ENCODE peak calls at places on chromosomes 12 and 14, in seven cellular contexts. Y, W, X, J, H, A and R are unnamed samples.

GRCh38 chr14:72678360-72678759 is 215.5 kb downstream of the DPF3 start:
- DNase-seq in W (no peak), J (peak; percentile 13), H (no peak), Y (no peak), A (no peak), X (no peak), R (no peak)

GRCh38 chr14:90256354-90257131 is at the start of gene PSMC1:
- DNase-seq in A (peak; percentile 96), X (peak; percentile 91), Y (peak; percentile 84), H (peak; percentile 96), J (peak; percentile 95), W (peak; percentile 93), R (peak; percentile 81)

GRCh38 chr14:70714055-70714550 is 72.4 kb downstream of the TTC9 start:
- DNase-seq in A (no peak), J (peak; percentile 73), H (peak; percentile 70), Y (peak; percentile 68), X (peak; percentile 47), W (no peak), R (no peak)

GRCh38 chr12:85057370-85057963 is 21.3 kb downstream of the LRRIQ1 start:
- DNase-seq in H (peak; percentile 68), J (peak; percentile 67), X (no peak), W (no peak), A (no peak), Y (peak; percentile 5), R (no peak)

GRCh38 chr12:114767906-114768697 is 84.1 kb upstream of the TBX3 start:
- DNase-seq in X (no peak), A (no peak), J (peak; percentile 33), W (no peak), Y (no peak), H (peak; percentile 59), R (no peak)

GRCh38 chr12:68932123-68932700 is 759 bp downstream of the CPM start:
- DNase-seq in X (no peak), Y (no peak), J (no peak), H (no peak), A (no peak), W (no peak), R (no peak)

GRCh38 chr12:5589055-5589454 is 157.1 kb downstream of the NTF3 start:
- DNase-seq in W (no peak), A (no peak), Y (no peak), X (no peak), H (no peak), J (no peak), R (no peak)

GRCh38 chr14:79278798-79279644 is 932.3 kb downstream of the DIO2 start:
- DNase-seq in W (peak; percentile 84), H (peak; percentile 73), J (peak; percentile 86), X (peak; percentile 84), A (no peak), Y (no peak), R (no peak)

GRCh38 chr14:100612879-100613455 is 25.8 kb upstream of the BEGAIN start:
- DNase-seq in W (no peak), A (no peak), J (no peak), X (no peak), Y (no peak), H (no peak), R (no peak)

GRCh38 chr12:50505386-50505827 is 622 bp downstream of the DIP2B start:
- DNase-seq in A (no peak), H (no peak), X (no peak), J (peak; percentile 16), Y (peak; percentile 37), W (peak; percentile 37), R (no peak)

GRCh38 chr12:3313655-3314305 is 177.2 kb upstream of the PRMT8 start:
- DNase-seq in A (no peak), W (no peak), Y (peak; percentile 25), H (peak; percentile 55), X (no peak), J (peak; percentile 19), R (no peak)

GRCh38 chr12:132445884-132446471 is 44.0 kb upstream of the FBRSL1 start:
- DNase-seq in W (peak; percentile 61), Y (peak; percentile 75), X (peak; percentile 64), A (no peak), H (peak; percentile 100), J (peak; percentile 85), R (peak; percentile 80)

GRCh38 chr12:54173066-54173726 is 15.6 kb downstream of the SMUG1 start:
- DNase-seq in Y (peak; percentile 24), W (no peak), X (peak; percentile 52), A (no peak), H (no peak), J (peak; percentile 18), R (no peak)

GRCh38 chr12:103855896-103856657 is 15.0 kb upstream of the NT5DC3 start:
- DNase-seq in X (no peak), A (no peak), W (no peak), H (no peak), Y (no peak), J (peak; percentile 38), R (no peak)

GRCh38 chr14:53458368-53458814 is 305.3 kb upstream of the DDHD1 start:
- DNase-seq in A (no peak), X (no peak), Y (no peak), W (no peak), J (peak; percentile 55), H (peak; percentile 72), R (no peak)

GRCh38 chr14:104403421-104404220 is 175.9 kb upstream of the C14orf180 start:
- DNase-seq in X (peak; percentile 20), A (peak; percentile 72), J (no peak), Y (no peak), H (no peak), W (no peak), R (no peak)

GRCh38 chr14:25049559-25050493 is at the start of gene STXBP6:
- DNase-seq in X (peak; percentile 77), J (peak; percentile 78), A (no peak), Y (no peak), H (peak; percentile 35), W (peak; percentile 52), R (no peak)

GRCh38 chr12:40980346-40981005 is 207.6 kb upstream of the PDZRN4 start:
- DNase-seq in W (no peak), X (no peak), Y (no peak), A (no peak), H (no peak), J (no peak), R (no peak)

GRCh38 chr14:102688290-102688689 is 89.0 kb upstream of the TRAF3 start:
- DNase-seq in J (no peak), Y (no peak), X (no peak), W (no peak), H (no peak), A (no peak), R (no peak)

GRCh38 chr14:75660630-75661498 is at the start of the genes ERG28 and TTLL5:
- DNase-seq in J (peak; percentile 99), W (peak; percentile 97), A (peak; percentile 99), X (peak; percentile 98), Y (peak; percentile 95), H (peak; percentile 99), R (peak; percentile 96)

GRCh38 chr14:75662966-75663365 is 1.9 kb downstream of the TTLL5 start:
- DNase-seq in J (no peak), X (no peak), Y (no peak), A (no peak), W (no peak), H (no peak), R (no peak)

GRCh38 chr14:75660238-75660629 is 442 bp downstream of the ERG28 start:
- DNase-seq in X (no peak), Y (no peak), W (no peak), J (no peak), H (no peak), A (no peak), R (no peak)

GRCh38 chr14:75658957-75659356 is 1.7 kb downstream of the ERG28 start:
- DNase-seq in J (no peak), Y (no peak), X (no peak), A (no peak), H (no peak), W (no peak), R (no peak)

DNA sequence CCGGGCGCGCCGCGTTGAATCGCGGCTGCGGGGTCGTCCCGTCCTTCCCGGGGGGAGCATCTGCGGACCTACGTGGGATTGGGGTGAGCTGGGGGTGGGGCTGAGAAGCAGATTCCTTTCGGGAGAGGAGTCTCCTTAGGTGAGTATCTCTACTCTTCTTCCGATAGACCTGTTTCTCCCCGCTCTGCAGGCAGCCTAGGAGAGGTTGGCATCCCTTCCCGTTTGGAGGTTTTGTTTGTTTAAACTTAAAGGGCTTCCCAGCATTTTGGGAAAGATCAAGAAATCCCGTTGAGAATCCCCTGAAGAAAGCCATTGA is 411 bp downstream of the TTLL5 start:
- DNase-seq in X (no peak), J (no peak), A (no peak), Y (no peak), H (no peak), W (no peak), R (no peak)
- H3K4me1 ChIP-seq in X (peaks cover 22% of the 10 kb centered on the region), J (peaks cover 16% of the 10 kb centered on the region), A (peaks cover 8% of the 10 kb centered on the region), Y (peaks cover 10% of the 10 kb centered on the region), H (peaks cover 14% of the 10 kb centered on the region), W (peaks cover 15% of the 10 kb centered on the region), R (peaks cover 8% of the 10 kb centered on the region)

DNA sequence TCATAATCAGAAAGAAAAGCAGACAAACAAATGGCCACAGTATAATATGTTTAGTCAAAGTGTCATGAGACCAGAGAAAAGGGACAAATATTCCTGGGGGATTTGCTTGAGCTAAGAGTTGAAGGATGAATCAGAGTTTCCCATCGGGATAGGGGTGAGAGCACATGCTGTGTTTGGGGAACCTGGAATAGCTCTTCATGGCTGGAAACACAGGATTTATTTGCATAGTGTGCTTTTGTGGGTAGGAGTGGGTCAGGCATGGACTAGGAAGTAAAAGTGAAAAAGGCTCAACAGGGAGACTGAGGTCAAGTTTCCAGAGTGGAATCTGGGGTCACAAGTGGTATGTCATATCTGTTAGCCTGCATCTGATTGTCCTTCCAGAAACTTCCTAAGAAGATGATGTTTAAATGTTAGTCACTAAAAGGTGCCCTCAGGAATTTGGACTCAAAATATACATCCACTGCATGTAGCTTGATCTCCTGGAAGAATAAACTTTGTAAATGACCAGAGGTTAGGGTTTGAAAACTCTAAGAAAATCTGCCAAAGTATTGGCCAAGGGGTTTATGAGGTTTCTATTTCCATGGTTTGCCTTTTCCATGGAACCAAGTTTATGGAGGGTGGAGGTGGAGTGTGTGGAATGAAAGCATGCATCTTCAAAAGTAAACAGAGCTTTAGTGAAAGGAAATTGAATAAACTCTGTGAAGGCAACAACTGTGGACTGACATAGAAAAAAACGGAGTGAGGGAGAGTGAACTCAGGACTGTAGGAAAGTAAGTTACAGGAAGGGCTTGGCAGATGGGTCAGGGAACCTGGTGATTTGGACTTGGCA is 344.6 kb downstream of the C12orf75 start:
- DNase-seq in H (no peak), W (no peak), X (no peak), Y (no peak), J (no peak), A (no peak), R (no peak)
- H3K4me1 ChIP-seq in H (no peaks in the 10 kb centered on the region), W (no peaks in the 10 kb centered on the region), X (peaks cover 9% of the 10 kb centered on the region), Y (no peaks in the 10 kb centered on the region), J (no peaks in the 10 kb centered on the region), A (peaks cover 32% of the 10 kb centered on the region), R (no peaks in the 10 kb centered on the region)

GRCh38 chr14:58702466-58703148 is 64.8 kb downstream of the DACT1 start:
- DNase-seq in W (no peak), J (no peak), H (no peak), X (no peak), Y (no peak), A (no peak), R (no peak)
- H3K4me1 ChIP-seq in W (no peaks in the 10 kb centered on the region), J (peaks cover 9% of the 10 kb centered on the region), H (no peaks in the 10 kb centered on the region), X (no peaks in the 10 kb centered on the region), Y (no peaks in the 10 kb centered on the region), A (no peaks in the 10 kb centered on the region), R (no peaks in the 10 kb centered on the region)

DNA sequence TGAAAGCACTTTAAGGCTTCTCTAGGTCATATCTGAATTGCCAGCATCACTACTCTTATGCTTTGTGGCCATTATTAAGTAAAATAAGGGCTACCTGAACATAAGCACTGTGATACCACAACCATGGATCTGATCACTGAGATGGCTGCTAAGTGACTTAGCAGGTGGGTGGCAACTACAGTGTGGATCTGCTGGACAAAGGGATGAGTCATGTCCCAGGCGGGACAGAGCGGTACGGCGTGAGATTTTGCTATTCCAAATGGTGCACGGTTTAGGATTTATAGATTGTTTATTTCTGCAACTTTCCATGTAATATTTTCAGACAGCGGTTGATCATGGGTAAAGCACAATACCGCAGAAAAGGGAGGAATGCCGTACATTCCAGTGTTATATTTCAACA is 39.4 kb downstream of the MLXIP start:
- DNase-seq in J (no peak), H (no peak), W (no peak), Y (no peak), X (no peak), A (no peak), R (no peak)
- H3K4me1 ChIP-seq in J (no peaks in the 10 kb centered on the region), H (peaks cover 29% of the 10 kb centered on the region), W (no peaks in the 10 kb centered on the region), Y (peaks cover 9% of the 10 kb centered on the region), X (peaks cover 59% of the 10 kb centered on the region), A (peaks cover 24% of the 10 kb centered on the region), R (peaks cover under 1% of the 10 kb centered on the region)